ENCODE peak calls at places on chromosomes 12 and 14, in four cellular contexts. E, G, A and Z are unnamed samples.

GRCh38 chr12:52361553-52361952 is 5.7 kb downstream of the KRT85 start:
- DNase-seq in G (no peak), E (no peak), A (no peak), Z (no peak)

GRCh38 chr14:100484531-100485267 is 102.5 kb downstream of the BEGAIN start:
- DNase-seq in A (no peak), G (no peak), E (no peak), Z (no peak)

GRCh38 chr14:59308706-59309105 is 120.2 kb downstream of the DAAM1 start:
- DNase-seq in A (no peak), E (no peak), G (no peak), Z (no peak)

GRCh38 chr12:14256139-14256538 is 109.3 kb upstream of the ATF7IP start:
- DNase-seq in A (peak), G (no peak), E (no peak), Z (no peak)

GRCh38 chr12:2163172-2163927 is 110.6 kb downstream of the CACNA1C start:
- DNase-seq in E (peak), A (no peak), G (peak), Z (peak)

GRCh38 chr14:61891251-61891650 is 129.0 kb downstream of the SNAPC1 start:
- DNase-seq in A (no peak), G (no peak), E (no peak), Z (no peak)

GRCh38 chr14:75286313-75286712 is 7.7 kb downstream of the FOS start:
- DNase-seq in G (peak), E (no peak), A (no peak), Z (no peak)

GRCh38 chr12:43676183-43676813 is 82.3 kb downstream of the PUS7L start:
- DNase-seq in A (no peak), E (no peak), G (no peak), Z (no peak)

DNA sequence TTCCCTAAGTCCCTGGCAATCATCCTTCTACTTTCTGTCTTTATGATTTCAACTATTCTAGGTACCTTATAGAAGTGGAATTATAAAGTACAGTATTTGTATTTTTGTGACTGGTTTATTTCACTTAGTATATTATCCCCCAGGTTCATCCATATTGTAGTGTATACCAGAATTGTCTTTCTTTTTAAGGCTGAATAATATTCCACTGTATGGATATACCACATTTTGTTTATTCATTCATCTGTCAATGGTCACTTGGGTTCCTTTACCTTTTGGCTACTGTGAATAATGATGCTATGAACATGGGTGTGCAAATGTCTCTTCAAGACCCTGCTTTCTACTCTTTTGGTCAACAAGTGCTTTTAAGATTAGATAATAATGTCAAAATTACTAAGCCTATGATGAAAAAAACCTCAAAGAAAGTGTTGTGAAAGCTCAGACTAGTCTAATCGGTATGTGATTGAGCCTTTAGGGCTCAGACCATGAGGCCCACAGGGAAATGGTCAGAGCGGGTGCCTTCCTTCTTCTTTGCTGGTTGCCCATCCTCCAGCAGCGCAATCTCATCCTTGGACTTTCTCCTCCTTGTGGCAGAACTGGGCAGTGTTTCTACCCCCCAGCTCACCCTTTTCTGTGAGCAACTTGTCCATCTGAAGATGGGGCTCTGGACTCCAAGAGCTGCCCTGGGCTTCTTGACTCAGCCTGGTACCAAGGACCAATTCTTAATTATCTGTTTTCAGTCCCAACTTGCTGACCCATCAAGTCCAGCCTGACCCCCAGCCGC is 105.4 kb downstream of the TTC8 start:
- DNase-seq in G (no peak), A (no peak), E (no peak), Z (no peak)
- TF ChIP-seq CTCF in G (no peak), A (no peak), E (no peak), Z (no peak)

DNA sequence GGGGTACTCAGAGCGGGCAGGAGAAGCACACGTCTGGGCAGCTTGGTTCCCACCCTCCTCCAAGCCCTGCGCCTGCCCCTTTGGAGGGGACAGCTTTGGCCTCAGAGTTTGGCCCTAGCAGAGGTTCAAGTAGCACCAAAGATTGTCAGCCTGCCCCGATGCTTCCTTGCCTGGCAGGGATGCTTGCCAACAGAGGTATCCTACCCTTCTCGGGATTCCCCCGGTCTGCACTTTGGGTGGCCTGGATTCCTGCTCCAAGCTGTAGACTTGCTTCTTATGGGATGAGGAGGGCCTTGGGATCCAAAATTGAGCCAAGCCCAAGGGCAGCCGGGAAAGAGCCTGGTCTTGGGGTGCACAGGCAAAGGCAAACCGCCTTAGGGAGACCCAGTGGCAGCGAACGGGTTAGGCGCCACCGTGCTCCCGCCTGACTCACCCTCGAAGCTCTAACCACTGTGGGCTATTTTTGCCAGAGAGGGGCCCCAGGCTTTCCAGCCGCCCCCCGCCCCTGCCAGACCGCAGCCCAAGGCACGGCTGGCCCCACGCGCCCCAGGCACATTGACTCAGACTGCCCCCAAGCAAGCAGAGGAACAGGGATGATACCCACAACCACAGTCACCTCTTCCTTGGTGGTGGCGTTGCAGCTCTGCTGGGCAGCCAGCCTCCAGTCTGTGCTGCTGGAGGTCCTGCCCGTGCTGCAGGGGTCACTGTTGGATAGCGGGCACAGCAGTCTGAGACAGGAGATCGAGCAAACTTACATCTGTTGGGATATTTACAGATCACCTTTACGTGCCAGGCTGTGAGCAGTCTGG is 882 bp upstream of the WNT10B start:
- DNase-seq in A (no peak), E (no peak), G (no peak), Z (no peak)
- TF ChIP-seq CTCF in A (no peak), E (no peak), G (no peak), Z (no peak)

GRCh38 chr14:63361790-63362189 is 43.1 kb upstream of the GPHB5 start:
- DNase-seq in A (no peak), G (no peak), E (no peak), Z (no peak)
- TF ChIP-seq CTCF in A (no peak), G (no peak), E (no peak), Z (no peak)

DNA sequence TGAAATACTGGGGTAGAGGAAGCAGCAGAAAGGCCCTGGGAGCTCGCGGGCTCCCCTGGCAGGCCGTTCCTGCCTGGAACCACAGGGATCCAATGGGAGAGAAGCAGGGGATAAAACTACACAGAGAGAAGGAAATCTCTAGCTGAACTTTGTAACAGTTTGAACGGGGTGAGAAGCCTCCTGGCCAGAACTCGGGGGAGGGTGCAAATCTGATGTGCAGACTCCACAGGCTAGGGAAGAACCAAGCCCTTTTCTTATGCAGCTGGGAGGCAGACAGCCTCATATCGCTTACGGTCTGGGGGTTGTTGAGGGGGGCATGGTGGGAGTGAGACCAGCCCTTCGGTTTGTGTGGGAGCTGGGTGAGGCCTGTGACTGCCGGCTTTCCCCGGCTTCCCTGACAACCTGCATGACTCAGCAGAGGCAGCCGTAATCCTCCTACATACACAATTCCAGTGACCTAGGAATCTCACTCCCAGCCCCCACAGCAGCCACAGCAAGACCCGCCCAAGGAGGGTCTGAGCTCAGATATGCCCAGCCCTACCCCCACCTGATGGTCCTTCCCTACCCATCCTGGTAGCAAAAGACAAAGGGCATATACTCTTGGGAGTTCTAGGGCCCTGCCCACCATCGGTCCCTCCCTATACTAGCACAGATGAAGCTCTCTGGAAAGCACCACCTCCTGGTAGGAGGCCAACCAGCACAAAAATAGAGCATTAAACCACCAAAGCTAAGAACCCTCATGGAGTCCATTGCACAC is 143.0 kb downstream of the TMTC1 start:
- DNase-seq in G (peak), A (no peak), E (peak), Z (no peak)
- TF ChIP-seq CTCF in G (peak), A (no peak), E (no peak), Z (no peak)

GRCh38 chr14:63436286-63437098 is 106.7 kb downstream of the PPP2R5E start:
- DNase-seq in E (no peak), A (no peak), G (no peak), Z (no peak)

GRCh38 chr14:63435838-63436237 is 107.3 kb downstream of the PPP2R5E start:
- DNase-seq in E (no peak), G (peak), A (no peak), Z (no peak)

GRCh38 chr14:63443361-63443760 is 99.8 kb downstream of the PPP2R5E start:
- DNase-seq in G (no peak), A (no peak), E (no peak), Z (no peak)

GRCh38 chr14:63435204-63435603 is 108.0 kb downstream of the PPP2R5E start:
- DNase-seq in E (no peak), A (no peak), G (no peak), Z (no peak)

DNA sequence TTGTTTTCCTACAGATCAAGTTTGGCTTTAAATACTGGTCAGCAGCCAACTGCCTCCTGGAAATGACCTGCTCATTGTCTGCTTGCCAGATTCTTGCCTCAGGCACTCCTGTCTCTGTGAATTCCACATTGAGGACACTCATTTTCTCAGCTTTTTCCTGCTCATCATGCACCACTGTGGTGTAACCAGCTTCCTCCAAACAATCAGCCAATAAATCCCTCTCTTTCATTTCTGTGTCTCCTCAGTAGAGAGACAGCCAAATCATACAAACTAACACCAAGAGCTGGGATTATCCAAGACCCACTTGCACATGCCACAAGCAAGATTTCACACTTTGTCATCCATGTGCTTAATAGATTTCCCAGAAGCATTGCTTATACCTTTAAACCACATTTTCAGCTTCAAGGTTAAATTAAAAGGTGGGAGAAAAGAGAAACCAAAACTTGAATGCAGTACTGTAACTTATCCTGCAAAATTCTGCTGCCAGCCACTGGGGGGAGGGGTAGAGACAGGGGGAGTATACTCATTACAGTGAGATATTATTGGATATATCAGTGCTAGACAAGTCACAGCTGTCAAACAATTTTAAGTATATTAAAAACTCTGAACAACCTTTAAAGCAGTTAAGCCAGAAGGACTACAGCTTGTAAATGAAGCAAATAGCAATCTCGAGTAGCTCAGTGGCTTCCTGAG is 105.0 kb downstream of the PPP2R5E start:
- DNase-seq in E (peak), G (peak), A (no peak), Z (peak)
- TF ChIP-seq CTCF in E (no peak), G (peak), A (peak), Z (no peak)

DNA sequence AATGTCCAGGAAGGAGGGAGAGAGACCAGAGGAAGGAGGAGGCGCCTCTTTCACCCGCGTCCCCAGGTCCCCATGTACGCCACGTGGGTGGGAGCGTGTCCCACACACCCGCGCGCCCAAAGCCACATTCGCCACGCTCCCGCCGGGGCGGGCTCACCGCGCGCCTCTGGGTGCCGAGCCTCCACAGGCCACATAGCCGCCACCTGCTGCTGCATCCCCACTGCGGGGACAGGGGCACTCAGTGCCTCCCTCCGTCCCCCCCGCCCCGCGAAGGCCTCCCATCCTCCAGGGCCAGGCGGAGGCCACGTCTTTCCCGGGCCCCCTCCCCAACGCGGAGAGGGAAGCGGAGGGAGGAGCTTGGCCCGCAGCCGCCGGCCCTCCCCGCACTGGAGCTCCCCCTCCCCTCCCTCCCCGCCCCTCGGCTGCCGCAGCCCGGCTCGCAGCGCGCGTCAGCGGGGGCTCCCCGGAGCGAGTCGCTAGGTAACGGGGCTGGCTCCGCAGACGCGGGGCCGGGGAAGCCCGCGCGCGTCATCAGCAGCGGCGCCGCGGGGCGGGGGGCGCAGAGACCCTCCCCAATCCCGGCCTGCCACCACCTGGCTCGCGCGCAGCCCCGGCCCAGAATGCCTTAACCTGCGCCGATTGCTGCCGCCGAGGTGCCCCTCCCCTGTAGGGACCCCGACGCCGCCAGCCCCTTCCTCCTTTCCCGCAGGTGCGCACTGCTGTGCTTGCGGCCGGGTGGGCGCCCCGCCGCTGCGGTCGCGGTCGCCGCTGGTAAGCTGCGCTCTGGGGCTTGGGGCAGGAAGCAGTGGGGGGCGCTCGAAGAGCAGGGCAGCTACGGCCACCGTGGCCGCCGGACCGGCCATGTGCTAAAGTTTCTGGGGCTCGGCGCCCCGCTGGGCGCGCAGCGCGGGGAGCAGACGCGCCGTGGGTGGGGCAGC is 532 bp upstream of the TUNAR start:
- DNase-seq in E (no peak), A (no peak), G (no peak), Z (no peak)
- TF ChIP-seq CTCF in E (no peak), A (no peak), G (no peak), Z (no peak)

GRCh38 chr14:95892142-95892541 is 15.5 kb downstream of the TUNAR start:
- DNase-seq in A (no peak), E (no peak), G (no peak), Z (no peak)

GRCh38 chr14:95896628-95897027 is 20.0 kb downstream of the TUNAR start:
- DNase-seq in E (no peak), G (no peak), A (no peak), Z (no peak)

GRCh38 chr14:95891742-95892141 is 15.1 kb downstream of the TUNAR start:
- DNase-seq in G (no peak), A (no peak), E (no peak), Z (no peak)

GRCh38 chr14:95897280-95897679 is 20.6 kb downstream of the TUNAR start:
- DNase-seq in A (no peak), G (no peak), E (no peak), Z (no peak)

DNA sequence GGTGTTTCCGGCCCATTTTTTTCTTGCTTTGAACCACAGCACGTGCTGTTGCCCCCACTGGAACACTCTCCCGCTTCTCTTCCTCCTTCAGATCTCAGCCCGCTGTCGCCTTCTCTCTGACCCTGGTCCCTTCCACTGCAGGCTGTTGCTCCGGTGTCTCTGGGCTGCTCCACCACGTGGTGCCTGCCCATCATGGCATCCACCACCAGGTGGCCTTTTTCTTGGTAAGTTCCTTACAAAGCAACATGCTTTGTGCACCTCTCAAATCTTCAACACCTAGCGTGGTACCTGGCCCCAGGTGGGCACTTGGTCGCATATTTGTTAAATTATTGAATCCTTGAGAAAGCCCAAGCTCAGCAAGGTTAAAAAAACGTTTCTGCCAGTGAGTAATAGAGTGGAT is 19.1 kb downstream of the TUNAR start:
- DNase-seq in E (no peak), A (no peak), G (no peak), Z (no peak)
- TF ChIP-seq CTCF in E (no peak), A (no peak), G (no peak), Z (no peak)

GRCh38 chr12:123120452-123121166 is 30.3 kb downstream of the PITPNM2 start:
- DNase-seq in G (peak), E (no peak), A (peak), Z (no peak)

GRCh38 chr12:123119808-123120207 is 31.1 kb downstream of the PITPNM2 start:
- DNase-seq in A (no peak), E (no peak), G (no peak), Z (no peak)

GRCh38 chr12:123115409-123116111 is 35.3 kb downstream of the PITPNM2 start:
- DNase-seq in E (no peak), A (no peak), G (peak), Z (peak)

GRCh38 chr12:123121670-123122069 is 29.2 kb downstream of the PITPNM2 start:
- DNase-seq in G (no peak), A (no peak), E (no peak), Z (no peak)

DNA sequence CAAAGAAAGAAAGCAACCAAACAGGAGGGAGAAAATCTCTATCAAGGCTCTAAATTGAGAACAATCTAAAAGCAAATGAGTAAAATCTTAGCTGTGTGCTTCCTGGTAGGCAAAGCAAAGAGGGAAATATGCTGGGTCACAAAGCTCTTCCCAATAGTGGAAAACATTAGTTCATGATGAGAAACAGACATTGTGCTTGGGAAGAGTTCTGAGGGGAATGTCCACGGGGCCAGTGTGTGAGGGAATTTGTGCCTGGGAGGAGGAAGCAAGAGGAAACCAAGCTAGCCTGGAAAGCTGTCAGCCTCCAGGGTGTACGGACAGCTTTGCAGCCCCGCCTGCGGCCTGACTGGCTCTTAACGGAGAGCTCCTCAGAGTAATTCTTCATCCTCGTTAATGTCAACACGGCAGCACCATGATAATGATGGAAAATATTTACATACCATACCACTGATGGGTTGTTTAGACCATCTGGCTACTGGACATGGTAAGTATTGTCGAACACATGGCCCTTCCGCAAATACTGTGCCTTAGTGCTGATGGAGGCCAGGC is 32.4 kb downstream of the PITPNM2 start:
- DNase-seq in E (no peak), A (no peak), G (no peak), Z (no peak)
- TF ChIP-seq CTCF in E (no peak), A (no peak), G (no peak), Z (no peak)

GRCh38 chr12:5335059-5335458 is 96.8 kb upstream of the NTF3 start:
- DNase-seq in A (no peak), G (no peak), E (no peak), Z (no peak)

GRCh38 chr12:5328669-5329068 is 103.2 kb upstream of the NTF3 start:
- DNase-seq in G (no peak), A (no peak), E (no peak), Z (no peak)

GRCh38 chr12:5332521-5332920 is 99.4 kb upstream of the NTF3 start:
- DNase-seq in G (no peak), A (no peak), E (no peak), Z (no peak)

GRCh38 chr12:5333096-5333495 is 98.8 kb upstream of the NTF3 start:
- DNase-seq in E (no peak), G (peak), A (no peak), Z (no peak)

GRCh38 chr12:5329118-5329517 is 102.8 kb upstream of the NTF3 start:
- DNase-seq in A (no peak), E (no peak), G (no peak), Z (no peak)
- TF ChIP-seq CTCF in A (no peak), E (no peak), G (no peak), Z (no peak)